ENCODE peak calls at places on chromosome 19, in eight cellular contexts. One of them, this sample, is unnamed.

GRCh38 chr19:17973759-17974158 is 6.9 kb downstream of the KCNN1 start:
- ATAC-seq in gastroesophageal sphincter: no peak
- ATAC-seq in Panc1: no peak
- ATAC-seq in activated naive CD8-positive, alpha-beta T cell treated with anti-CD3 and anti-CD28 coated beads, Interleukin-2, amount 10 ng/mL, durations not matched to agents 7 days and 5 days: no peak
- ATAC-seq in gastrocnemius medialis: no peak
- ATAC-seq in activated CD8-positive, alpha-beta memory T cell treated with anti-CD3 and anti-CD28 coated beads, Interleukin-2, amount 10 ng/mL, durations not matched to agents 7 days and 5 days: no peak
- ATAC-seq in pancreas: no peak
- ATAC-seq in T-helper 17 cell: no peak
- ATAC-seq in this sample: no peak

GRCh38 chr19:40366697-40367561 is 18.4 kb downstream of the PLD3 start:
- ATAC-seq in gastroesophageal sphincter: no peak
- ATAC-seq in Panc1: peak
- ATAC-seq in activated naive CD8-positive, alpha-beta T cell treated with anti-CD3 and anti-CD28 coated beads, Interleukin-2, amount 10 ng/mL, durations not matched to agents 7 days and 5 days: no peak
- ATAC-seq in gastrocnemius medialis: no peak
- ATAC-seq in activated CD8-positive, alpha-beta memory T cell treated with anti-CD3 and anti-CD28 coated beads, Interleukin-2, amount 10 ng/mL, durations not matched to agents 7 days and 5 days: no peak
- ATAC-seq in pancreas: peak
- ATAC-seq in T-helper 17 cell: no peak
- ATAC-seq in this sample: peak

GRCh38 chr19:4902796-4903195 is at the start of gene ARRDC5:
- ATAC-seq in gastroesophageal sphincter: no peak
- ATAC-seq in Panc1: no peak
- ATAC-seq in activated naive CD8-positive, alpha-beta T cell treated with anti-CD3 and anti-CD28 coated beads, Interleukin-2, amount 10 ng/mL, durations not matched to agents 7 days and 5 days: no peak
- ATAC-seq in gastrocnemius medialis: no peak
- ATAC-seq in activated CD8-positive, alpha-beta memory T cell treated with anti-CD3 and anti-CD28 coated beads, Interleukin-2, amount 10 ng/mL, durations not matched to agents 7 days and 5 days: no peak
- ATAC-seq in pancreas: no peak
- ATAC-seq in T-helper 17 cell: no peak
- ATAC-seq in this sample: no peak

GRCh38 chr19:38062959-38063786 is 156.2 kb downstream of the SIPA1L3 start:
- ATAC-seq in gastroesophageal sphincter: no peak
- ATAC-seq in Panc1: peak
- ATAC-seq in activated naive CD8-positive, alpha-beta T cell treated with anti-CD3 and anti-CD28 coated beads, Interleukin-2, amount 10 ng/mL, durations not matched to agents 7 days and 5 days: no peak
- ATAC-seq in gastrocnemius medialis: no peak
- ATAC-seq in activated CD8-positive, alpha-beta memory T cell treated with anti-CD3 and anti-CD28 coated beads, Interleukin-2, amount 10 ng/mL, durations not matched to agents 7 days and 5 days: no peak
- ATAC-seq in pancreas: peak
- ATAC-seq in T-helper 17 cell: no peak
- ATAC-seq in this sample: peak

GRCh38 chr19:39237200-39238184 is 7.3 kb downstream of the IFNL3 start:
- ATAC-seq in gastroesophageal sphincter: no peak
- ATAC-seq in Panc1: peak
- ATAC-seq in activated naive CD8-positive, alpha-beta T cell treated with anti-CD3 and anti-CD28 coated beads, Interleukin-2, amount 10 ng/mL, durations not matched to agents 7 days and 5 days: peak
- ATAC-seq in gastrocnemius medialis: no peak
- ATAC-seq in activated CD8-positive, alpha-beta memory T cell treated with anti-CD3 and anti-CD28 coated beads, Interleukin-2, amount 10 ng/mL, durations not matched to agents 7 days and 5 days: peak
- ATAC-seq in pancreas: peak
- ATAC-seq in T-helper 17 cell: peak
- ATAC-seq in this sample: peak

GRCh38 chr19:7522923-7523667 is 671 bp downstream of the MCOLN1 start:
- ATAC-seq in gastroesophageal sphincter: peak
- ATAC-seq in Panc1: peak
- ATAC-seq in activated naive CD8-positive, alpha-beta T cell treated with anti-CD3 and anti-CD28 coated beads, Interleukin-2, amount 10 ng/mL, durations not matched to agents 7 days and 5 days: no peak
- ATAC-seq in gastrocnemius medialis: peak
- ATAC-seq in activated CD8-positive, alpha-beta memory T cell treated with anti-CD3 and anti-CD28 coated beads, Interleukin-2, amount 10 ng/mL, durations not matched to agents 7 days and 5 days: no peak
- ATAC-seq in pancreas: peak
- ATAC-seq in T-helper 17 cell: no peak
- ATAC-seq in this sample: no peak

GRCh38 chr19:30755581-30755980 is 383.4 kb downstream of the ZNF536 start:
- ATAC-seq in gastroesophageal sphincter: no peak
- ATAC-seq in Panc1: no peak
- ATAC-seq in activated naive CD8-positive, alpha-beta T cell treated with anti-CD3 and anti-CD28 coated beads, Interleukin-2, amount 10 ng/mL, durations not matched to agents 7 days and 5 days: no peak
- ATAC-seq in gastrocnemius medialis: no peak
- ATAC-seq in activated CD8-positive, alpha-beta memory T cell treated with anti-CD3 and anti-CD28 coated beads, Interleukin-2, amount 10 ng/mL, durations not matched to agents 7 days and 5 days: no peak
- ATAC-seq in pancreas: no peak
- ATAC-seq in T-helper 17 cell: no peak
- ATAC-seq in this sample: no peak

GRCh38 chr19:42634409-42635232 is 39.9 kb upstream of the CEACAM8 start:
- ATAC-seq in gastroesophageal sphincter: no peak
- ATAC-seq in Panc1: peak
- ATAC-seq in activated naive CD8-positive, alpha-beta T cell treated with anti-CD3 and anti-CD28 coated beads, Interleukin-2, amount 10 ng/mL, durations not matched to agents 7 days and 5 days: no peak
- ATAC-seq in gastrocnemius medialis: no peak
- ATAC-seq in activated CD8-positive, alpha-beta memory T cell treated with anti-CD3 and anti-CD28 coated beads, Interleukin-2, amount 10 ng/mL, durations not matched to agents 7 days and 5 days: peak
- ATAC-seq in pancreas: peak
- ATAC-seq in T-helper 17 cell: peak
- ATAC-seq in this sample: peak

GRCh38 chr19:8826371-8826770 is 5.7 kb downstream of the ZNF558 start:
- ATAC-seq in gastroesophageal sphincter: no peak
- ATAC-seq in Panc1: peak
- ATAC-seq in activated naive CD8-positive, alpha-beta T cell treated with anti-CD3 and anti-CD28 coated beads, Interleukin-2, amount 10 ng/mL, durations not matched to agents 7 days and 5 days: no peak
- ATAC-seq in gastrocnemius medialis: no peak
- ATAC-seq in activated CD8-positive, alpha-beta memory T cell treated with anti-CD3 and anti-CD28 coated beads, Interleukin-2, amount 10 ng/mL, durations not matched to agents 7 days and 5 days: no peak
- ATAC-seq in pancreas: no peak
- ATAC-seq in T-helper 17 cell: no peak
- ATAC-seq in this sample: no peak

GRCh38 chr19:3360494-3361383 is 5.6 kb upstream of the NFIC start:
- ATAC-seq in gastroesophageal sphincter: peak
- ATAC-seq in Panc1: peak
- ATAC-seq in activated naive CD8-positive, alpha-beta T cell treated with anti-CD3 and anti-CD28 coated beads, Interleukin-2, amount 10 ng/mL, durations not matched to agents 7 days and 5 days: peak
- ATAC-seq in gastrocnemius medialis: peak
- ATAC-seq in activated CD8-positive, alpha-beta memory T cell treated with anti-CD3 and anti-CD28 coated beads, Interleukin-2, amount 10 ng/mL, durations not matched to agents 7 days and 5 days: peak
- ATAC-seq in pancreas: peak
- ATAC-seq in T-helper 17 cell: peak
- ATAC-seq in this sample: peak

GRCh38 chr19:45045671-45046353 is 7.0 kb downstream of the CLASRP start:
- ATAC-seq in gastroesophageal sphincter: no peak
- ATAC-seq in Panc1: no peak
- ATAC-seq in activated naive CD8-positive, alpha-beta T cell treated with anti-CD3 and anti-CD28 coated beads, Interleukin-2, amount 10 ng/mL, durations not matched to agents 7 days and 5 days: no peak
- ATAC-seq in gastrocnemius medialis: no peak
- ATAC-seq in activated CD8-positive, alpha-beta memory T cell treated with anti-CD3 and anti-CD28 coated beads, Interleukin-2, amount 10 ng/mL, durations not matched to agents 7 days and 5 days: no peak
- ATAC-seq in pancreas: peak
- ATAC-seq in T-helper 17 cell: no peak
- ATAC-seq in this sample: no peak

GRCh38 chr19:11257827-11258380 is 4.4 kb downstream of the DOCK6 start:
- ATAC-seq in gastroesophageal sphincter: no peak
- ATAC-seq in Panc1: no peak
- ATAC-seq in activated naive CD8-positive, alpha-beta T cell treated with anti-CD3 and anti-CD28 coated beads, Interleukin-2, amount 10 ng/mL, durations not matched to agents 7 days and 5 days: no peak
- ATAC-seq in gastrocnemius medialis: no peak
- ATAC-seq in activated CD8-positive, alpha-beta memory T cell treated with anti-CD3 and anti-CD28 coated beads, Interleukin-2, amount 10 ng/mL, durations not matched to agents 7 days and 5 days: no peak
- ATAC-seq in pancreas: no peak
- ATAC-seq in T-helper 17 cell: no peak
- ATAC-seq in this sample: no peak

GRCh38 chr19:40646564-40647254 is 43.7 kb downstream of the NUMBL start:
- ATAC-seq in gastroesophageal sphincter: no peak
- ATAC-seq in Panc1: peak
- ATAC-seq in activated naive CD8-positive, alpha-beta T cell treated with anti-CD3 and anti-CD28 coated beads, Interleukin-2, amount 10 ng/mL, durations not matched to agents 7 days and 5 days: no peak
- ATAC-seq in gastrocnemius medialis: no peak
- ATAC-seq in activated CD8-positive, alpha-beta memory T cell treated with anti-CD3 and anti-CD28 coated beads, Interleukin-2, amount 10 ng/mL, durations not matched to agents 7 days and 5 days: no peak
- ATAC-seq in pancreas: peak
- ATAC-seq in T-helper 17 cell: no peak
- ATAC-seq in this sample: peak

GRCh38 chr19:38655148-38655824 is 7.8 kb downstream of the ACTN4 start:
- ATAC-seq in gastroesophageal sphincter: no peak
- ATAC-seq in Panc1: no peak
- ATAC-seq in activated naive CD8-positive, alpha-beta T cell treated with anti-CD3 and anti-CD28 coated beads, Interleukin-2, amount 10 ng/mL, durations not matched to agents 7 days and 5 days: peak
- ATAC-seq in gastrocnemius medialis: no peak
- ATAC-seq in activated CD8-positive, alpha-beta memory T cell treated with anti-CD3 and anti-CD28 coated beads, Interleukin-2, amount 10 ng/mL, durations not matched to agents 7 days and 5 days: peak
- ATAC-seq in pancreas: no peak
- ATAC-seq in T-helper 17 cell: peak
- ATAC-seq in this sample: no peak

GRCh38 chr19:34224996-34225658 is 29.2 kb upstream of the GARRE1 start:
- ATAC-seq in gastroesophageal sphincter: no peak
- ATAC-seq in Panc1: no peak
- ATAC-seq in activated naive CD8-positive, alpha-beta T cell treated with anti-CD3 and anti-CD28 coated beads, Interleukin-2, amount 10 ng/mL, durations not matched to agents 7 days and 5 days: no peak
- ATAC-seq in gastrocnemius medialis: no peak
- ATAC-seq in activated CD8-positive, alpha-beta memory T cell treated with anti-CD3 and anti-CD28 coated beads, Interleukin-2, amount 10 ng/mL, durations not matched to agents 7 days and 5 days: peak
- ATAC-seq in pancreas: no peak
- ATAC-seq in T-helper 17 cell: peak
- ATAC-seq in this sample: peak